ENCODE peak calls at places on chromosomes 5 and 9, in six cellular contexts. S is effector memory CD8-positive, alpha-beta T cell; K is SW480; P is stimulated activated CD8-positive, alpha-beta memory T cell treated with anti-CD3 and anti-CD28 coated beads, Interleukin-12 subunit alpha, Interleukin-12 subunit beta, amount 100 ng/mL, for 4 hours; J is frontal cortex; I is mammary epithelial cell. D is an unnamed sample.

GRCh38 chr5:78716221-78716620 is 67.6 kb upstream of the LHFPL2 start:
- DNase-seq in S (no peak), J (no peak), P (no peak), K (no peak), I (no peak), D (no peak)

GRCh38 chr9:130731355-130731754 is 37.8 kb downstream of the EXOSC2 start:
- DNase-seq in K (no peak), S (no peak), I (no peak), P (no peak), J (no peak), D (no peak)

GRCh38 chr9:105515811-105516413 is 42.0 kb upstream of the FKTN start:
- DNase-seq in J (no peak), K (no peak), S (no peak), I (no peak), P (no peak), D (no peak)

GRCh38 chr5:77518304-77518703 is 26.2 kb upstream of the WDR41 start:
- DNase-seq in S (no peak), J (no peak), P (no peak), K (peak; percentile 46), I (no peak), D (no peak)

GRCh38 chr9:112945620-112946208 is 55.0 kb upstream of the SLC46A2 start:
- DNase-seq in K (no peak), P (no peak), I (no peak), J (no peak), S (no peak), D (no peak)

GRCh38 chr9:26695010-26695601 is 197.5 kb downstream of the CAAP1 start:
- DNase-seq in I (no peak), S (no peak), P (no peak), K (no peak), J (no peak), D (no peak)

GRCh38 chr5:150644058-150644457 is 3.6 kb downstream of the SYNPO start:
- DNase-seq in S (no peak), K (no peak), P (no peak), J (no peak), I (no peak), D (peak; percentile 46)

GRCh38 chr5:136028782-136029742 is at the start of gene TGFBI:
- DNase-seq in I (peak; percentile 68), K (peak; percentile 78), P (no peak), J (peak; percentile 52), S (peak; percentile 9), D (peak; percentile 49)

GRCh38 chr9:20512106-20512505 is 110.2 kb downstream of the MLLT3 start:
- DNase-seq in K (peak; percentile 8), I (peak; percentile 67), S (no peak), P (no peak), J (no peak), D (peak; percentile 72)

GRCh38 chr5:97297063-97297715 is 114.1 kb upstream of the RIOK2 start:
- DNase-seq in P (no peak), S (no peak), K (peak; percentile 73), J (no peak), I (peak; percentile 6), D (peak; percentile 32)

GRCh38 chr5:171953860-171954701 is 52.4 kb downstream of the FBXW11 start:
- DNase-seq in S (no peak), P (no peak), J (no peak), I (peak; percentile 51), K (no peak), D (peak; percentile 82)

GRCh38 chr5:122187426-122187825 is 58.1 kb downstream of the ZNF474 start:
- DNase-seq in I (no peak), K (no peak), S (no peak), J (no peak), P (no peak), D (no peak)

GRCh38 chr5:150513375-150514309 is 5.7 kb downstream of the NDST1 start:
- DNase-seq in I (no peak), S (no peak), K (no peak), P (no peak), J (no peak), D (no peak)

GRCh38 chr9:101400120-101400519 is 1.5 kb downstream of the ZNF189 start:
- DNase-seq in P (no peak), J (no peak), I (no peak), S (no peak), K (no peak), D (no peak)

GRCh38 chr5:180060192-180060591 is 11.4 kb downstream of the RNF130 start:
- DNase-seq in K (no peak), S (no peak), J (no peak), I (no peak), P (no peak), D (no peak)

GRCh38 chr9:110076894-110077725 is 130.8 kb downstream of the C9orf152 start:
- DNase-seq in I (peak; percentile 47), S (no peak), J (no peak), K (no peak), P (no peak), D (peak; percentile 82)

GRCh38 chr5:1896602-1897376 is 14.1 kb upstream of the IRX4 start:
- DNase-seq in J (no peak), P (no peak), I (no peak), S (no peak), K (no peak), D (no peak)

GRCh38 chr9:99411479-99412100 is 189.5 kb downstream of the SEC61B start:
- DNase-seq in J (no peak), K (no peak), P (no peak), S (no peak), I (no peak), D (no peak)

GRCh38 chr5:89703799-89704198 is 705.8 kb downstream of the CETN3 start:
- DNase-seq in I (no peak), J (no peak), P (no peak), K (no peak), S (no peak), D (no peak)

GRCh38 chr5:176608937-176609723 is 826 bp downstream of the GPRIN1 start:
- DNase-seq in P (no peak), K (peak; percentile 18), S (no peak), J (no peak), I (no peak), D (no peak)

GRCh38 chr5:122120493-122120892 is 8.9 kb upstream of the ZNF474 start:
- DNase-seq in S (no peak), I (no peak), P (no peak), K (no peak), J (no peak), D (no peak)

GRCh38 chr5:93890657-93891056 is 149.3 kb upstream of the POU5F2 start:
- DNase-seq in I (no peak), K (no peak), S (no peak), P (no peak), J (no peak), D (no peak)

GRCh38 chr5:179791881-179792611 is 1.7 kb upstream of the LTC4S start:
- DNase-seq in P (no peak), J (no peak), S (no peak), K (no peak), I (no peak), D (no peak)

GRCh38 chr5:158876263-158876942 is 223.3 kb downstream of the EBF1 start:
- DNase-seq in J (no peak), I (no peak), K (no peak), S (no peak), P (no peak), D (no peak)

GRCh38 chr5:135205616-135206349 is 171.8 kb upstream of the PITX1 start:
- DNase-seq in I (no peak), P (no peak), S (no peak), K (no peak), J (no peak), D (no peak)

GRCh38 chr5:147904110-147904509 is 2.2 kb downstream of the C5orf46 start:
- DNase-seq in K (no peak), I (peak; percentile 85), J (no peak), P (no peak), S (no peak), D (peak; percentile 43)

GRCh38 chr5:102799017-102799416 is 43.9 kb downstream of the PAM start:
- DNase-seq in K (no peak), J (no peak), P (no peak), I (no peak), S (no peak), D (peak; percentile 37)

GRCh38 chr5:6683241-6683640 is 30.0 kb upstream of the TENT4A start:
- DNase-seq in P (no peak), J (no peak), S (no peak), I (no peak), K (no peak), D (no peak)

GRCh38 chr5:81750308-81751008 is 439 bp downstream of the SSBP2 start:
- DNase-seq in K (peak; percentile 11), J (peak; percentile 61), I (no peak), S (peak; percentile 14), P (no peak), D (no peak)

GRCh38 chr5:1736889-1737711 is 62.5 kb downstream of the MRPL36 start:
- DNase-seq in J (no peak), P (no peak), S (no peak), K (no peak), I (no peak), D (no peak)

D was measured in trophoblast cell.